ENCODE peak calls at places on chromosomes 11 and 22, in four cellular contexts. X, J, V and Z are unnamed samples.

GRCh38 chr11:13015753-13016152 is 6.6 kb downstream of the RASSF10 start:
- DNase-seq in X (no peak), J (no peak), V (no peak), Z (no peak)

GRCh38 chr11:45455536-45455935 is 169.4 kb upstream of the SYT13 start:
- DNase-seq in X (no peak), J (no peak), V (no peak), Z (no peak)

GRCh38 chr11:113628912-113629311 is 77.2 kb downstream of the TMPRSS5 start:
- DNase-seq in X (no peak), V (no peak), J (no peak), Z (no peak)

GRCh38 chr22:17131686-17132085 is 10.5 kb upstream of the TMEM121B start:
- DNase-seq in X (no peak), V (no peak), J (no peak), Z (no peak)

GRCh38 chr11:46710821-46711269 is 8.2 kb upstream of the F2 start:
- DNase-seq in J (no peak), X (no peak), V (no peak), Z (peak)

GRCh38 chr11:121105063-121105480 is 4.0 kb downstream of the TECTA start:
- DNase-seq in J (no peak), V (no peak), X (no peak), Z (no peak)

GRCh38 chr11:75351541-75352416 is at the start of gene ARRB1:
- DNase-seq in J (peak), V (peak), X (peak), Z (peak)

GRCh38 chr22:44616882-44617655 is 84.9 kb upstream of the PRR5 start:
- DNase-seq in J (no peak), V (no peak), X (no peak), Z (peak)